ENCODE peak calls at places on chromosomes 16 and 17, in nine cellular contexts. A is T follicular helper cell; W is Right ventricle myocardium superior; X is NCI-H2171 treated with DMSO at 0.1 percent for 48 hours; S is stimulated activated CD4-positive, alpha-beta T cell treated with anti-CD3 and anti-CD28 coated beads, Interleukin-4, amount 100 ng/mL, for 4 hours; P is tibial nerve; V is hypothalamus; K is fibroblast of mammary gland; E is Ammon's horn. F is an unnamed sample.

GRCh38 chr17:38663125-38663751 is 11.5 kb downstream of the EPOP start:
- DNase-seq in A (peak; percentile 10), W (peak; percentile 65), X (peak; percentile 82), S (peak; percentile 46), P (no peak), V (peak; percentile 40), K (peak; percentile 18), E (peak; percentile 83), F (peak; percentile 48)

GRCh38 chr16:85927938-85928337 is 29.0 kb downstream of the IRF8 start:
- DNase-seq in A (no peak), W (no peak), X (peak; percentile 41), S (no peak), P (no peak), V (no peak), K (no peak), E (no peak), F (no peak)

GRCh38 chr16:63331111-63331510 is 1294.9 kb upstream of the CDH8 start:
- DNase-seq in A (no peak), W (no peak), X (no peak), S (no peak), P (no peak), V (no peak), K (no peak), E (no peak), F (no peak)

GRCh38 chr16:78689031-78689430 is 589.6 kb downstream of the WWOX start:
- DNase-seq in A (no peak), W (no peak), X (peak; percentile 84), S (no peak), P (no peak), V (no peak), K (peak; percentile 95), E (no peak), F (peak; percentile 44)

GRCh38 chr16:4736546-4736945 is 2.2 kb downstream of the DNAAF8 start:
- DNase-seq in A (no peak), W (no peak), X (no peak), S (no peak), P (no peak), V (no peak), K (no peak), E (no peak), F (no peak)

GRCh38 chr16:12345349-12345748 is 368.8 kb downstream of the SNX29 start:
- DNase-seq in A (no peak), W (no peak), X (no peak), S (no peak), P (no peak), V (no peak), K (no peak), E (no peak), F (no peak)

GRCh38 chr17:80761421-80761871 is 216.8 kb downstream of the RPTOR start:
- DNase-seq in A (peak; percentile 43), W (no peak), X (no peak), S (peak; percentile 70), P (no peak), V (no peak), K (peak; percentile 80), E (no peak), F (no peak)

GRCh38 chr17:27471321-27472269 is 15.3 kb downstream of the KSR1 start:
- DNase-seq in A (peak; percentile 33), W (no peak), X (no peak), S (peak; percentile 69), P (no peak), V (no peak), K (peak; percentile 21), E (no peak), F (no peak)

GRCh38 chr17:71780596-71780995 is 340.2 kb upstream of the SOX9 start:
- DNase-seq in A (no peak), W (no peak), X (no peak), S (no peak), P (no peak), V (no peak), K (no peak), E (no peak), F (no peak)

GRCh38 chr17:29089601-29090044 is 46.7 kb downstream of the PIPOX start:
- DNase-seq in A (no peak), W (no peak), X (no peak), S (no peak), P (no peak), V (peak; percentile 71), K (no peak), E (peak; percentile 82), F (no peak)

GRCh38 chr17:1829189-1829578 is 518 bp downstream of the SMYD4 start:
- DNase-seq in A (no peak), W (no peak), X (peak; percentile 68), S (no peak), P (no peak), V (peak; percentile 38), K (peak; percentile 20), E (peak; percentile 8), F (no peak)

GRCh38 chr16:8944113-8944765 is 19.5 kb downstream of the USP7 start:
- DNase-seq in A (no peak), W (no peak), X (no peak), S (no peak), P (no peak), V (no peak), K (no peak), E (no peak), F (no peak)

GRCh38 chr17:21842332-21843317 is 150.3 kb downstream of the KCNJ18 start:
- DNase-seq in A (no peak), W (no peak), X (no peak), S (no peak), P (no peak), V (no peak), K (no peak), E (no peak), F (no peak)

GRCh38 chr17:61330174-61331150 is 69.2 kb upstream of the TBX2 start:
- DNase-seq in A (no peak), W (no peak), X (no peak), S (no peak), P (no peak), V (no peak), K (no peak), E (no peak), F (no peak)

GRCh38 chr16:56032072-56032471 is 156.9 kb upstream of the CES5A start:
- DNase-seq in A (no peak), W (no peak), X (no peak), S (no peak), P (no peak), V (no peak), K (no peak), E (no peak), F (no peak)

GRCh38 chr17:2911035-2911754 is 115.0 kb downstream of the RAP1GAP2 start:
- DNase-seq in A (no peak), W (no peak), X (peak; percentile 96), S (no peak), P (no peak), V (no peak), K (no peak), E (no peak), F (no peak)

GRCh38 chr17:42182927-42183734 is 2.1 kb downstream of the HCRT start:
- DNase-seq in A (no peak), W (no peak), X (no peak), S (no peak), P (no peak), V (no peak), K (peak; percentile 57), E (no peak), F (no peak)

GRCh38 chr16:51875834-51876725 is 670.9 kb downstream of the TOX3 start:
- DNase-seq in A (no peak), W (no peak), X (no peak), S (no peak), P (no peak), V (no peak), K (no peak), E (no peak), F (no peak)

GRCh38 chr17:32323784-32324590 is 18.0 kb downstream of the C17orf75 start:
- DNase-seq in A (no peak), W (no peak), X (no peak), S (peak; percentile 7), P (no peak), V (peak; percentile 7), K (no peak), E (peak; percentile 62), F (no peak)

GRCh38 chr16:87701505-87701921 is 64.3 kb downstream of the KLHDC4 start:
- DNase-seq in A (no peak), W (no peak), X (peak; percentile 88), S (no peak), P (no peak), V (no peak), K (no peak), E (no peak), F (no peak)

GRCh38 chr17:550041-550398 is 164.6 kb downstream of the VPS53 start:
- DNase-seq in A (no peak), W (no peak), X (no peak), S (no peak), P (no peak), V (no peak), K (peak; percentile 14), E (no peak), F (no peak)

GRCh38 chr17:41762391-41762790 is 24.1 kb downstream of the JUP start:
- DNase-seq in A (no peak), W (no peak), X (no peak), S (no peak), P (no peak), V (no peak), K (no peak), E (no peak), F (no peak)

GRCh38 chr16:70715113-70715711 is 29.4 kb upstream of the MTSS2 start:
- DNase-seq in A (no peak), W (peak; percentile 86), X (peak; percentile 59), S (no peak), P (peak; percentile 42), V (peak; percentile 66), K (peak; percentile 97), E (peak; percentile 45), F (peak; percentile 93)

GRCh38 chr17:55444471-55445441 is 23.1 kb upstream of the MMD start:
- DNase-seq in A (no peak), W (no peak), X (no peak), S (no peak), P (no peak), V (no peak), K (peak; percentile 45), E (peak; percentile 25), F (no peak)

GRCh38 chr17:77602062-77602746 is 356.3 kb upstream of the TNRC6C start:
- DNase-seq in A (no peak), W (peak; percentile 81), X (no peak), S (no peak), P (peak; percentile 63), V (no peak), K (peak; percentile 71), E (no peak), F (no peak)

GRCh38 chr17:17236295-17237025 is 508 bp downstream of the FLCN start:
- DNase-seq in A (no peak), W (no peak), X (peak; percentile 20), S (no peak), P (no peak), V (no peak), K (peak; percentile 49), E (peak; percentile 35), F (no peak)

GRCh38 chr17:74449773-74450172 is 16.7 kb upstream of the CD300A start:
- DNase-seq in A (no peak), W (peak; percentile 32), X (no peak), S (no peak), P (no peak), V (no peak), K (no peak), E (no peak), F (no peak)

GRCh38 chr17:74045608-74046007 is 157.9 kb upstream of the RPL38 start:
- DNase-seq in A (no peak), W (no peak), X (no peak), S (no peak), P (no peak), V (no peak), K (no peak), E (no peak), F (no peak)

GRCh38 chr16:56576585-56577299 is 11.9 kb downstream of the MT4 start:
- DNase-seq in A (peak; percentile 81), W (peak; percentile 81), X (no peak), S (peak; percentile 88), P (no peak), V (no peak), K (peak; percentile 62), E (peak; percentile 40), F (no peak)